ENCODE peak calls at places on chromosomes 1 and 21, in seven cellular contexts. R is GDM1; Y is stimulated activated CD4-positive, alpha-beta T cell treated with anti-CD3 and anti-CD28 coated beads, Interleukin-15, amount 100 ng/mL, for 48 hours; A is KG1; H is MCF 10A; F is tibial nerve; J is GOT3. C is an unnamed sample.
A peak's percentile ranks its signal among the peaks of the same experiment; 100 is the strongest.

GRCh38 chr1:31949862-31950261 is 11.7 kb upstream of the PTP4A2 start:
- DNase-seq in R (no peak), Y (no peak), A (no peak), H (no peak), F (no peak), J (no peak), C (no peak)

GRCh38 chr1:215606564-215607168 is 39.6 kb downstream of the KCTD3 start:
- DNase-seq in R (no peak), Y (no peak), A (no peak), H (peak; percentile 50), F (no peak), J (no peak), C (no peak)

GRCh38 chr1:82161651-82162238 is 361.0 kb downstream of the ADGRL2 start:
- DNase-seq in R (no peak), Y (no peak), A (peak; percentile 20), H (no peak), F (no peak), J (no peak), C (no peak)

GRCh38 chr1:244548558-244549115 is 87.6 kb downstream of the CATSPERE start:
- DNase-seq in R (no peak), Y (no peak), A (no peak), H (no peak), F (no peak), J (no peak), C (no peak)

GRCh38 chr1:116373451-116374339 is 651 bp downstream of the ATP1A1 start:
- DNase-seq in R (peak; percentile 40), Y (peak; percentile 38), A (no peak), H (peak; percentile 67), F (peak; percentile 53), J (no peak), C (peak; percentile 19)

GRCh38 chr1:169160845-169161511 is 54.5 kb downstream of the ATP1B1 start:
- DNase-seq in R (no peak), Y (no peak), A (no peak), H (peak; percentile 35), F (no peak), J (no peak), C (no peak)

GRCh38 chr1:63784489-63785390 is 10.9 kb downstream of the ROR1 start:
- DNase-seq in R (no peak), Y (no peak), A (no peak), H (no peak), F (no peak), J (no peak), C (no peak)

GRCh38 chr1:6454856-6455751 is 10.9 kb downstream of the TNFRSF25 start:
- DNase-seq in R (no peak), Y (no peak), A (no peak), H (no peak), F (no peak), J (no peak), C (no peak)

GRCh38 chr1:9494936-9495758 is 44.1 kb upstream of the SLC25A33 start:
- DNase-seq in R (peak; percentile 52), Y (peak; percentile 57), A (peak; percentile 11), H (peak; percentile 29), F (peak; percentile 26), J (no peak), C (no peak)

GRCh38 chr1:168391759-168392681 is 111.3 kb downstream of the TBX19 start:
- DNase-seq in R (no peak), Y (no peak), A (no peak), H (peak; percentile 97), F (no peak), J (peak; percentile 53), C (no peak)

GRCh38 chr21:35045539-35046222 is 3.4 kb downstream of the RUNX1 start:
- DNase-seq in R (no peak), Y (no peak), A (no peak), H (no peak), F (no peak), J (no peak), C (no peak)

GRCh38 chr1:10544239-10544638 is 69.5 kb downstream of the PEX14 start:
- DNase-seq in R (no peak), Y (no peak), A (no peak), H (no peak), F (no peak), J (no peak), C (no peak)

GRCh38 chr21:32690085-32690484 is 37.7 kb downstream of the SYNJ1 start:
- DNase-seq in R (no peak), Y (no peak), A (no peak), H (no peak), F (no peak), J (no peak), C (no peak)

GRCh38 chr1:40001456-40001855 is 39.1 kb upstream of the CAP1 start:
- DNase-seq in R (no peak), Y (no peak), A (no peak), H (no peak), F (no peak), J (no peak), C (no peak)

GRCh38 chr1:37621326-37621870 is 13.3 kb downstream of the RSPO1 start:
- DNase-seq in R (no peak), Y (no peak), A (no peak), H (no peak), F (no peak), J (no peak), C (no peak)

GRCh38 chr1:20666146-20666545 is 5.0 kb upstream of the DDOST start:
- DNase-seq in R (no peak), Y (no peak), A (no peak), H (no peak), F (no peak), J (no peak), C (no peak)

GRCh38 chr1:182680901-182681300 is 3.5 kb downstream of the RGS8 start:
- DNase-seq in R (no peak), Y (no peak), A (no peak), H (peak; percentile 78), F (no peak), J (no peak), C (no peak)

C was measured in thoracic aorta.